ENCODE peak calls at places on chromosomes 7 and 10, in seven cellular contexts. One of them, this sample, is unnamed.

GRCh38 chr10:12194752-12195271 is 879 bp downstream of the NUDT5 start:
- DNase-seq in sigmoid colon: peak; percentile 79
- DNase-seq in left ventricle myocardium inferior: peak; percentile 38
- DNase-seq in CD8-positive, alpha-beta memory T cell: peak; percentile 23
- DNase-seq in fibroblast of the aortic adventitia: peak; percentile 49
- DNase-seq in ovary: no peak
- DNase-seq in CD4-positive, alpha-beta memory T cell: peak; percentile 13
- DNase-seq in this sample: peak; percentile 59

GRCh38 chr10:122342293-122343134 is 32.0 kb upstream of the PLEKHA1 start:
- DNase-seq in ovary: peak; percentile 62
- DNase-seq in CD8-positive, alpha-beta memory T cell: peak; percentile 65
- DNase-seq in left ventricle myocardium inferior: no peak
- DNase-seq in CD4-positive, alpha-beta memory T cell: peak; percentile 65
- DNase-seq in sigmoid colon: no peak
- DNase-seq in fibroblast of the aortic adventitia: peak; percentile 72
- DNase-seq in this sample: peak; percentile 26

GRCh38 chr10:63773106-63773505 is 251.9 kb downstream of the REEP3 start:
- DNase-seq in left ventricle myocardium inferior: no peak
- DNase-seq in ovary: no peak
- DNase-seq in fibroblast of the aortic adventitia: no peak
- DNase-seq in sigmoid colon: no peak
- DNase-seq in CD8-positive, alpha-beta memory T cell: no peak
- DNase-seq in CD4-positive, alpha-beta memory T cell: no peak
- DNase-seq in this sample: no peak

GRCh38 chr10:52778511-52779392 is 6.2 kb upstream of the MBL2 start:
- DNase-seq in fibroblast of the aortic adventitia: peak; percentile 21
- DNase-seq in CD4-positive, alpha-beta memory T cell: no peak
- DNase-seq in ovary: no peak
- DNase-seq in left ventricle myocardium inferior: no peak
- DNase-seq in sigmoid colon: no peak
- DNase-seq in CD8-positive, alpha-beta memory T cell: no peak
- DNase-seq in this sample: no peak

GRCh38 chr7:22962775-22963358 is 51.1 kb downstream of the HYCC1 start:
- DNase-seq in CD4-positive, alpha-beta memory T cell: no peak
- DNase-seq in sigmoid colon: no peak
- DNase-seq in fibroblast of the aortic adventitia: no peak
- DNase-seq in ovary: no peak
- DNase-seq in left ventricle myocardium inferior: no peak
- DNase-seq in CD8-positive, alpha-beta memory T cell: no peak
- DNase-seq in this sample: no peak

GRCh38 chr7:130500910-130501309 is 9.0 kb downstream of the MEST start:
- DNase-seq in CD4-positive, alpha-beta memory T cell: no peak
- DNase-seq in CD8-positive, alpha-beta memory T cell: no peak
- DNase-seq in fibroblast of the aortic adventitia: no peak
- DNase-seq in sigmoid colon: no peak
- DNase-seq in left ventricle myocardium inferior: no peak
- DNase-seq in ovary: no peak
- DNase-seq in this sample: no peak

GRCh38 chr10:63977329-63977923 is 456.2 kb downstream of the REEP3 start:
- DNase-seq in left ventricle myocardium inferior: no peak
- DNase-seq in sigmoid colon: no peak
- DNase-seq in ovary: no peak
- DNase-seq in CD4-positive, alpha-beta memory T cell: no peak
- DNase-seq in CD8-positive, alpha-beta memory T cell: no peak
- DNase-seq in fibroblast of the aortic adventitia: peak; percentile 16
- DNase-seq in this sample: peak; percentile 9

GRCh38 chr7:75945297-75946168 is 30.6 kb downstream of the POR start:
- DNase-seq in ovary: no peak
- DNase-seq in CD4-positive, alpha-beta memory T cell: no peak
- DNase-seq in fibroblast of the aortic adventitia: peak; percentile 63
- DNase-seq in sigmoid colon: no peak
- DNase-seq in CD8-positive, alpha-beta memory T cell: no peak
- DNase-seq in left ventricle myocardium inferior: no peak
- DNase-seq in this sample: no peak

GRCh38 chr7:111540199-111540815 is 22.0 kb downstream of the IMMP2L start:
- DNase-seq in CD8-positive, alpha-beta memory T cell: no peak
- DNase-seq in left ventricle myocardium inferior: no peak
- DNase-seq in fibroblast of the aortic adventitia: peak; percentile 25
- DNase-seq in ovary: no peak
- DNase-seq in CD4-positive, alpha-beta memory T cell: no peak
- DNase-seq in sigmoid colon: no peak
- DNase-seq in this sample: no peak

GRCh38 chr7:26664735-26665420 is 199.5 kb downstream of the SKAP2 start:
- DNase-seq in CD4-positive, alpha-beta memory T cell: peak; percentile 44
- DNase-seq in CD8-positive, alpha-beta memory T cell: peak; percentile 42
- DNase-seq in sigmoid colon: no peak
- DNase-seq in left ventricle myocardium inferior: no peak
- DNase-seq in ovary: no peak
- DNase-seq in fibroblast of the aortic adventitia: peak; percentile 22
- DNase-seq in this sample: no peak

GRCh38 chr7:151585744-151586424 is 66.2 kb upstream of the RHEB start:
- DNase-seq in CD4-positive, alpha-beta memory T cell: no peak
- DNase-seq in fibroblast of the aortic adventitia: no peak
- DNase-seq in ovary: no peak
- DNase-seq in sigmoid colon: no peak
- DNase-seq in left ventricle myocardium inferior: no peak
- DNase-seq in CD8-positive, alpha-beta memory T cell: no peak
- DNase-seq in this sample: no peak

GRCh38 chr10:27100800-27101347 is 580 bp upstream of the ANKRD26 start:
- DNase-seq in fibroblast of the aortic adventitia: no peak
- DNase-seq in CD8-positive, alpha-beta memory T cell: peak; percentile 57
- DNase-seq in ovary: no peak
- DNase-seq in sigmoid colon: no peak
- DNase-seq in CD4-positive, alpha-beta memory T cell: peak; percentile 49
- DNase-seq in left ventricle myocardium inferior: no peak
- DNase-seq in this sample: no peak

GRCh38 chr7:601573-602340 is 82.1 kb upstream of the PDGFA start:
- DNase-seq in fibroblast of the aortic adventitia: no peak
- DNase-seq in ovary: no peak
- DNase-seq in CD4-positive, alpha-beta memory T cell: peak; percentile 76
- DNase-seq in sigmoid colon: peak; percentile 69
- DNase-seq in left ventricle myocardium inferior: peak; percentile 49
- DNase-seq in CD8-positive, alpha-beta memory T cell: peak; percentile 65
- DNase-seq in this sample: no peak

GRCh38 chr7:105790996-105791395 is 85.4 kb downstream of the ATXN7L1 start:
- DNase-seq in sigmoid colon: no peak
- DNase-seq in CD4-positive, alpha-beta memory T cell: no peak
- DNase-seq in fibroblast of the aortic adventitia: no peak
- DNase-seq in ovary: no peak
- DNase-seq in left ventricle myocardium inferior: no peak
- DNase-seq in CD8-positive, alpha-beta memory T cell: no peak
- DNase-seq in this sample: no peak

GRCh38 chr10:106711313-106711906 is 453.1 kb downstream of the SORCS1 start:
- DNase-seq in CD4-positive, alpha-beta memory T cell: no peak
- DNase-seq in fibroblast of the aortic adventitia: no peak
- DNase-seq in left ventricle myocardium inferior: peak; percentile 32
- DNase-seq in ovary: no peak
- DNase-seq in sigmoid colon: no peak
- DNase-seq in CD8-positive, alpha-beta memory T cell: no peak
- DNase-seq in this sample: peak; percentile 26

GRCh38 chr7:2018786-2019692 is 213.7 kb downstream of the MAD1L1 start:
- DNase-seq in sigmoid colon: peak; percentile 71
- DNase-seq in CD4-positive, alpha-beta memory T cell: no peak
- DNase-seq in fibroblast of the aortic adventitia: peak; percentile 88
- DNase-seq in ovary: peak; percentile 41
- DNase-seq in left ventricle myocardium inferior: peak; percentile 40
- DNase-seq in CD8-positive, alpha-beta memory T cell: no peak
- DNase-seq in this sample: peak; percentile 62

DNA sequence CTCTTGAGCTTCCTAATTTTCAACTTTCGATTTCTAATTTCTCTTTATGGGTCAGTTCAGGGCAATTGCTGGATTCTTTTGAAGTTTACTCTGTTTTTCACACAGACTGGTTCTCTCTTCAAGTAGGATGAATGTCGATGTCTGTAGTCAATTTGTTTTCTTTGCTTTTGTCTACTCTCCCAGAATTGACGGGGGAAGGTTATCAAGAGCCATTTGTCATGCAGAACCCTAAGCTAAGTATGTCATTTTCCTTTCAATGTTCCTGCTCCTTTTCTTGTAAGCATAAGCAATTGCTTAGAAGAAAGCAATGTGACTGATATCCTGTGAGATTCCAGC is 53.7 kb downstream of the SLC39A12 start:
- DNase-seq in CD4-positive, alpha-beta memory T cell: no peak
- DNase-seq in sigmoid colon: no peak
- DNase-seq in left ventricle myocardium inferior: no peak
- DNase-seq in ovary: no peak
- DNase-seq in fibroblast of the aortic adventitia: no peak
- DNase-seq in CD8-positive, alpha-beta memory T cell: no peak
- DNase-seq in this sample: no peak
- H3K4me3 ChIP-seq in CD4-positive, alpha-beta memory T cell: no peak overlapping the region
- H3K4me3 ChIP-seq in sigmoid colon: no peak overlapping the region
- H3K4me3 ChIP-seq in left ventricle myocardium inferior: no peak overlapping the region
- H3K4me3 ChIP-seq in ovary: no peak overlapping the region
- H3K4me3 ChIP-seq in fibroblast of the aortic adventitia: no peak overlapping the region
- H3K4me3 ChIP-seq in CD8-positive, alpha-beta memory T cell: no peak overlapping the region
- H3K4me3 ChIP-seq in this sample: no peak overlapping the region

DNA sequence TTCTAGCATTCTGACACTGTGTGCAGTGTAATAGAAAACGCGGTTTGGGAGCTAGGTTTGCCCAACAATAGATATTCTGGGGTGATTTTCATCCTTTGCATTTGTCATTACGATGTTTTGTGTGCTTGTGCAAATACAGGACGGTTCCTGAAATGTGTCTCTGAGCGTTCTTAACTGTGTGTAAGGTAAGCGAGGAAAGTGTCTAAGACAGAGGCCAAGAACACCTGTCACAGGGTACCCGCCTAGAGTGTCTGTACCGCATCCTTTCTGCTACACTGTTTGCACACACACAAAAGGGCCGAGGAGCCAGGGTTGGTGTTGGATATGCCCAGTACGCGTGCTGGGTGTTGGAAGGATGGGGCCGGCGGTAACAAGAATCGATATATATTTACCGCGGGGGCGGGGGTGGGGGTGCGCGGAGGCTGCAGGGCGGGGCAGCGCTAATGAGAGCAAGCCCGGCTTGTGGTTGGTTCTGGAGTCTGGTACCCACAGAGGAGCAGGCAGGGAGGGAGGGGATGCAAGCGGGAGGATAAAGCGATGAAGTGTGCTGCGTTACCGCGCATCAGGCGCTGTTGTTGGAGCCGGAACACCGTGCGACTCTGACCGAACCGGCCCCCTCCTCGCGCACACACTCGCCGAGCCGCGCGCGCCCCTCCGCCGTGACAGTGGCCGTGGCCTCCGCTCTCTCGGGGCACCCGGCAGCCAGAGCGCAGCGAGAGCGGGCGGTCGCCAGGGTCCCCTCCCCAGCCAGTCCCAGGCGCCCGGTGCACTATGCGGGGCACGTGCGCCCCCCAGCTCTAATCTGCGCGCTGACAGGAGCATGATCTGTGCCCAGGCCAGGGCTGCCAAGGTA is at the start of gene HECW1:
- DNase-seq in CD4-positive, alpha-beta memory T cell: no peak
- DNase-seq in fibroblast of the aortic adventitia: no peak
- DNase-seq in left ventricle myocardium inferior: no peak
- DNase-seq in ovary: no peak
- DNase-seq in sigmoid colon: no peak
- DNase-seq in CD8-positive, alpha-beta memory T cell: no peak
- DNase-seq in this sample: peak; percentile 8
- H3K4me3 ChIP-seq in CD4-positive, alpha-beta memory T cell: no peak within 1 kb of the TSS
- H3K4me3 ChIP-seq in fibroblast of the aortic adventitia: peak within 1 kb of the TSS; percentile 28
- H3K4me3 ChIP-seq in left ventricle myocardium inferior: peak within 1 kb of the TSS; percentile 64
- H3K4me3 ChIP-seq in ovary: peak within 1 kb of the TSS; percentile 26
- H3K4me3 ChIP-seq in sigmoid colon: peak within 1 kb of the TSS; percentile 53
- H3K4me3 ChIP-seq in CD8-positive, alpha-beta memory T cell: no peak within 1 kb of the TSS
- H3K4me3 ChIP-seq in this sample: peak within 1 kb of the TSS; percentile 41

GRCh38 chr10:74587109-74587508 is 239.3 kb upstream of the KAT6B start:
- DNase-seq in CD8-positive, alpha-beta memory T cell: no peak
- DNase-seq in fibroblast of the aortic adventitia: no peak
- DNase-seq in ovary: no peak
- DNase-seq in sigmoid colon: no peak
- DNase-seq in CD4-positive, alpha-beta memory T cell: no peak
- DNase-seq in left ventricle myocardium inferior: no peak
- DNase-seq in this sample: no peak

GRCh38 chr10:74586088-74586585 is 240.3 kb upstream of the KAT6B start:
- DNase-seq in CD4-positive, alpha-beta memory T cell: peak; percentile 78
- DNase-seq in left ventricle myocardium inferior: no peak
- DNase-seq in fibroblast of the aortic adventitia: no peak
- DNase-seq in ovary: no peak
- DNase-seq in CD8-positive, alpha-beta memory T cell: peak; percentile 80
- DNase-seq in sigmoid colon: no peak
- DNase-seq in this sample: no peak

GRCh38 chr10:74589226-74589673 is 237.2 kb upstream of the KAT6B start:
- DNase-seq in CD4-positive, alpha-beta memory T cell: peak; percentile 93
- DNase-seq in ovary: peak; percentile 95
- DNase-seq in left ventricle myocardium inferior: peak; percentile 91
- DNase-seq in sigmoid colon: peak; percentile 97
- DNase-seq in CD8-positive, alpha-beta memory T cell: peak; percentile 92
- DNase-seq in fibroblast of the aortic adventitia: peak; percentile 100
- DNase-seq in this sample: peak; percentile 93

DNA sequence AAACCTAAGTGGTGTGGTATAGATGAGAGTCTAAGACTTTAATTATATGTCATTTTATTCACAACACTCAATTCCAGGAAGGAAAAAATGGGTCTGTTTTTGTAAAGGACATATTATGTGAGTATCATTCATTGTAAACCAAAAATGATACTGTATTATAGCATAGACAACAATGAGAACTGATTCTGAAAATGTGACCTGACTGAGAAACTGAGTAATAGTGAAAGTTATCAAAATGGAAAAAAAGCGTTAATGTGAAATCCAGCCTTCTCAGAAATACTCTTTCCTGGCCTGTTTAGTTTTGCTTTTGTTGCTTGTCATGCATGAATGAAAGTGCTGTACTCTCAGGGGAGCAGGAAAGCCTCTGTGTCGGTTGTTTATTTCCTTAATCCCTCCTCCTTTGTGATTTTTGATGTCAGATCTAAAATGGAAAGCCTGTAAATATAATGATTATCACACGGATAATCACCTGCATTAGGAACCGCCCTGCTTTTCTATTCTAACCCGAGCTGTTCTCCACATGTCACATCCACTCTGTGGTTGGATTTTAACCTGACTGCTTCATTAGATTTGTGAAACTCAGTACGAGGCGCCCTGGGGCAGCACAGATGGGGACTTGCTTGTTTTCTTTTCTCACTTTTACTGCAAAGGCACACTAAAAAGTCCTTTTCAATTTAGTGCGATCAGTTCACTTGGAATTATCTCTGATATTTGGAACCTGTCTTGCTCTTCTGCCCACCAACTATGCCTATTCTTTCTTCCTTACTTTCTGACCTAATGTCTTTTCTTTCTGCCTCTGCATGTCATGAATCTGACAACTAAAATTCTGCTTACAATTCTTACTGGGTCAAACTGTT is 240.9 kb upstream of the KAT6B start:
- DNase-seq in left ventricle myocardium inferior: no peak
- DNase-seq in CD8-positive, alpha-beta memory T cell: peak; percentile 63
- DNase-seq in fibroblast of the aortic adventitia: no peak
- DNase-seq in CD4-positive, alpha-beta memory T cell: peak; percentile 73
- DNase-seq in sigmoid colon: no peak
- DNase-seq in ovary: peak; percentile 24
- DNase-seq in this sample: no peak
- H3K4me3 ChIP-seq in left ventricle myocardium inferior: peak overlapping the region; percentile 46
- H3K4me3 ChIP-seq in CD8-positive, alpha-beta memory T cell: peak overlapping the region; percentile 33
- H3K4me3 ChIP-seq in fibroblast of the aortic adventitia: no peak overlapping the region
- H3K4me3 ChIP-seq in CD4-positive, alpha-beta memory T cell: peak overlapping the region; percentile 13
- H3K4me3 ChIP-seq in sigmoid colon: no peak overlapping the region
- H3K4me3 ChIP-seq in ovary: no peak overlapping the region
- H3K4me3 ChIP-seq in this sample: no peak overlapping the region

DNA sequence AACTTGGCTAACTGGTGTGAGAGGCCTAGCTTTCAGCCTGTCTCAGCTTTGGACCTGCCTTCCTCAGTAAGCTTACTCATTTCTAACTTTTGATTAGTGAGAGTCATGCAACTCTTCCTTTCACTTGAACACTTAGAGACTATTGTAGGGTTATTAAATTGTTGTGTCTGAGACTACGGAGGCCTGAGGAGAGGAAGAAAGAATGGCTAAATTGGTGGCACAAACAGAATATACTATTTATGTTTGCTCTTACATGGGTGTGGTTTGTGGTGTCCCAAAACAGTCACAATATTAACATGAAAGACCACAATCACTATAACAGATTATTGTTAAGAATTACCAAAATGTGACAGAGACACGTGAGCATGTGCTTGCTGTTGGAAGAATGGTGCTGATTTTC is 82.1 kb downstream of the TRIM24 start:
- DNase-seq in CD4-positive, alpha-beta memory T cell: no peak
- DNase-seq in fibroblast of the aortic adventitia: no peak
- DNase-seq in left ventricle myocardium inferior: no peak
- DNase-seq in sigmoid colon: no peak
- DNase-seq in CD8-positive, alpha-beta memory T cell: no peak
- DNase-seq in ovary: no peak
- DNase-seq in this sample: no peak
- H3K4me3 ChIP-seq in CD4-positive, alpha-beta memory T cell: no peak overlapping the region
- H3K4me3 ChIP-seq in fibroblast of the aortic adventitia: no peak overlapping the region
- H3K4me3 ChIP-seq in left ventricle myocardium inferior: no peak overlapping the region
- H3K4me3 ChIP-seq in sigmoid colon: no peak overlapping the region
- H3K4me3 ChIP-seq in CD8-positive, alpha-beta memory T cell: no peak overlapping the region
- H3K4me3 ChIP-seq in ovary: no peak overlapping the region
- H3K4me3 ChIP-seq in this sample: no peak overlapping the region

This sample was measured in MG63.